ENCODE peak calls at places on chromosomes 5 and 9, in six cellular contexts. One of them, this sample, is unnamed. For H3K4me1, the result is how much of the 10 kb centered on the place peaks cover.

GRCh38 chr9:93600504-93600903 is 24.1 kb downstream of the PHF2 start:
- DNase-seq in mucosa of descending colon: peak
- DNase-seq in CD8-positive, alpha-beta memory T cell: no peak
- DNase-seq in HAP-1: no peak
- DNase-seq in A549: no peak
- DNase-seq in naive thymus-derived CD4-positive, alpha-beta T cell: peak
- DNase-seq in this sample: peak

GRCh38 chr9:19404278-19405075 is 4.3 kb upstream of the ACER2 start:
- DNase-seq in mucosa of descending colon: no peak
- DNase-seq in CD8-positive, alpha-beta memory T cell: no peak
- DNase-seq in HAP-1: no peak
- DNase-seq in A549: no peak
- DNase-seq in naive thymus-derived CD4-positive, alpha-beta T cell: no peak
- DNase-seq in this sample: no peak

GRCh38 chr9:126932871-126933321 is 18.3 kb downstream of the RALGPS1 start:
- DNase-seq in mucosa of descending colon: no peak
- DNase-seq in CD8-positive, alpha-beta memory T cell: no peak
- DNase-seq in HAP-1: no peak
- DNase-seq in A549: no peak
- DNase-seq in naive thymus-derived CD4-positive, alpha-beta T cell: no peak
- DNase-seq in this sample: no peak

GRCh38 chr5:54671111-54671531 is 153.6 kb downstream of the SNX18 start:
- DNase-seq in mucosa of descending colon: no peak
- DNase-seq in CD8-positive, alpha-beta memory T cell: no peak
- DNase-seq in HAP-1: no peak
- DNase-seq in A549: no peak
- DNase-seq in naive thymus-derived CD4-positive, alpha-beta T cell: no peak
- DNase-seq in this sample: no peak

GRCh38 chr9:73565833-73566465 is 414.3 kb downstream of the ANXA1 start:
- DNase-seq in mucosa of descending colon: no peak
- DNase-seq in CD8-positive, alpha-beta memory T cell: no peak
- DNase-seq in HAP-1: no peak
- DNase-seq in A549: peak
- DNase-seq in naive thymus-derived CD4-positive, alpha-beta T cell: no peak
- DNase-seq in this sample: no peak

GRCh38 chr9:122383992-122384461 is 13.2 kb downstream of the PTGS1 start:
- DNase-seq in mucosa of descending colon: no peak
- DNase-seq in CD8-positive, alpha-beta memory T cell: no peak
- DNase-seq in HAP-1: no peak
- DNase-seq in A549: peak
- DNase-seq in naive thymus-derived CD4-positive, alpha-beta T cell: no peak
- DNase-seq in this sample: no peak

GRCh38 chr5:132385321-132386105 is 16.0 kb downstream of the SLC22A5 start:
- DNase-seq in mucosa of descending colon: peak
- DNase-seq in CD8-positive, alpha-beta memory T cell: peak
- DNase-seq in HAP-1: peak
- DNase-seq in A549: peak
- DNase-seq in naive thymus-derived CD4-positive, alpha-beta T cell: peak
- DNase-seq in this sample: peak

GRCh38 chr5:9034671-9035070 is 511.2 kb downstream of the SEMA5A start:
- DNase-seq in mucosa of descending colon: no peak
- DNase-seq in CD8-positive, alpha-beta memory T cell: no peak
- DNase-seq in HAP-1: no peak
- DNase-seq in A549: no peak
- DNase-seq in naive thymus-derived CD4-positive, alpha-beta T cell: no peak
- DNase-seq in this sample: no peak

GRCh38 chr9:108784998-108785397 is 70.8 kb downstream of the ACTL7B start:
- DNase-seq in mucosa of descending colon: no peak
- DNase-seq in CD8-positive, alpha-beta memory T cell: no peak
- DNase-seq in HAP-1: no peak
- DNase-seq in A549: no peak
- DNase-seq in naive thymus-derived CD4-positive, alpha-beta T cell: no peak
- DNase-seq in this sample: no peak

GRCh38 chr5:84249918-84250635 is 134.6 kb downstream of the EDIL3 start:
- DNase-seq in mucosa of descending colon: no peak
- DNase-seq in CD8-positive, alpha-beta memory T cell: no peak
- DNase-seq in HAP-1: no peak
- DNase-seq in A549: peak
- DNase-seq in naive thymus-derived CD4-positive, alpha-beta T cell: no peak
- DNase-seq in this sample: no peak

GRCh38 chr5:52863715-52864114 is 76.0 kb downstream of the ITGA1 start:
- DNase-seq in mucosa of descending colon: no peak
- DNase-seq in CD8-positive, alpha-beta memory T cell: no peak
- DNase-seq in HAP-1: no peak
- DNase-seq in A549: no peak
- DNase-seq in naive thymus-derived CD4-positive, alpha-beta T cell: no peak
- DNase-seq in this sample: no peak

GRCh38 chr9:6739218-6739617 is 18.6 kb upstream of the KDM4C start:
- DNase-seq in mucosa of descending colon: no peak
- DNase-seq in CD8-positive, alpha-beta memory T cell: no peak
- DNase-seq in HAP-1: no peak
- DNase-seq in A549: peak
- DNase-seq in naive thymus-derived CD4-positive, alpha-beta T cell: no peak
- DNase-seq in this sample: no peak

GRCh38 chr9:93234600-93234999 is 50.7 kb downstream of the WNK2 start:
- DNase-seq in mucosa of descending colon: peak
- DNase-seq in CD8-positive, alpha-beta memory T cell: no peak
- DNase-seq in HAP-1: no peak
- DNase-seq in A549: no peak
- DNase-seq in naive thymus-derived CD4-positive, alpha-beta T cell: no peak
- DNase-seq in this sample: no peak

GRCh38 chr5:116738270-116738947 is 163.8 kb upstream of the SEMA6A start:
- DNase-seq in mucosa of descending colon: no peak
- DNase-seq in CD8-positive, alpha-beta memory T cell: no peak
- DNase-seq in HAP-1: no peak
- DNase-seq in A549: no peak
- DNase-seq in naive thymus-derived CD4-positive, alpha-beta T cell: no peak
- DNase-seq in this sample: no peak

GRCh38 chr9:37262410-37262809 is 142.0 kb downstream of the ZCCHC7 start:
- DNase-seq in mucosa of descending colon: no peak
- DNase-seq in CD8-positive, alpha-beta memory T cell: no peak
- DNase-seq in HAP-1: peak
- DNase-seq in A549: peak
- DNase-seq in naive thymus-derived CD4-positive, alpha-beta T cell: peak
- DNase-seq in this sample: no peak

DNA sequence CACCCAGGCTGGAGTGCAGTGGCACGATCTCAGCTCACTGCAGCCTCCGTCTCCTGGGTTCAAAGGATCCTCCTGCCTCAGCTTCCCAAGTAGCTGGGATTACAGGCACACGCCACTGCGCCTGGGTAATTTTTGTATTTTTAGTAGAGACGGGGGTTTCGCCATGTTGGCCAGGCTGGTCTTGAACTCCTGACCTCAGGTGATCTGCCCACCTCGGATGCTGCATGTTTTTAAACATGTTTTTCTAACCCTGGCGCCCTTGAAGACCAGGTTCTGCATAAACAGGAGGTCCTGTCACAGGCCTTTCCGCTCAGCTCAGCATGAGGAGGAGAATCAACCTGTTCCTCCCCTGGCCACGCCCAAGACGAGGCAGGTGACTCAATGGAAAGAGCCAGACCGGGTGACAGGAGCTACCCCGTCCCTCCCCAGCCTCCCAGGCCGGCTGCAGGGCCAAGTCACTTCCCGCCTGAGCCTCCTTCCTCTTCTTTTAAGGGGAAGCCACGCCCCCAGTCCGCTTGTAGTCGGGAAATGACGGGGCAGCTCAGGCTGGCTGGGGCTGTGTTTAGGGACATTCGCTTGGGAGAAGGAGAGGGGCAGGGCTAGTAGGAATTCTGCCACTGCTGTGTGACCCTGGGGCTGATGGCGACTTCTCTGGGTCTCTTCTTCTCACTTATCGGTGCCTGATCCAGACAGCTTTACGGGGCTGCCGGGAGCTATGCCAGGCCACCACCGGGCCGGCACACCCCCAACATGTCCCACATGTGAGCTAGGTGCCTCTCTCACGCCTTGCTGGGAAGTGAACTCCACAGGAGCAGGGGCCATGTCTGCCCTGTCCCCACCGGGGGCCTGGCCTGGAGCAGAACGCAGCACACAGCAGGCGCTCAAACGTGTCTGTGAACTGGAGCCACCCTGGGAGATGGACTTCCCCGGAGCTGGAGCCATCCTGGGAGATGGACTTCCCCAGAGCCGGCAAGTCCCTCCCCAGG is 6.1 kb downstream of the NOTCH1 start:
- DNase-seq in mucosa of descending colon: peak
- DNase-seq in CD8-positive, alpha-beta memory T cell: peak
- DNase-seq in HAP-1: peak
- DNase-seq in A549: no peak
- DNase-seq in naive thymus-derived CD4-positive, alpha-beta T cell: peak
- DNase-seq in this sample: peak
- H3K4me1 ChIP-seq in mucosa of descending colon: half or more
- H3K4me1 ChIP-seq in CD8-positive, alpha-beta memory T cell: half or more
- H3K4me1 ChIP-seq in HAP-1: under half
- H3K4me1 ChIP-seq in A549: under half
- H3K4me1 ChIP-seq in naive thymus-derived CD4-positive, alpha-beta T cell: half or more
- H3K4me1 ChIP-seq in this sample: half or more

GRCh38 chr9:131260751-131261452 is 15.4 kb downstream of the FAM78A start:
- DNase-seq in mucosa of descending colon: peak
- DNase-seq in CD8-positive, alpha-beta memory T cell: no peak
- DNase-seq in HAP-1: no peak
- DNase-seq in A549: no peak
- DNase-seq in naive thymus-derived CD4-positive, alpha-beta T cell: no peak
- DNase-seq in this sample: peak
- H3K4me1 ChIP-seq in mucosa of descending colon: under half
- H3K4me1 ChIP-seq in CD8-positive, alpha-beta memory T cell: half or more
- H3K4me1 ChIP-seq in HAP-1: under half
- H3K4me1 ChIP-seq in A549: under half
- H3K4me1 ChIP-seq in naive thymus-derived CD4-positive, alpha-beta T cell: half or more
- H3K4me1 ChIP-seq in this sample: half or more

GRCh38 chr5:143318270-143318669 is 85.2 kb downstream of the NR3C1 start:
- DNase-seq in mucosa of descending colon: no peak
- DNase-seq in CD8-positive, alpha-beta memory T cell: no peak
- DNase-seq in HAP-1: no peak
- DNase-seq in A549: no peak
- DNase-seq in naive thymus-derived CD4-positive, alpha-beta T cell: no peak
- DNase-seq in this sample: no peak
- H3K4me1 ChIP-seq in mucosa of descending colon: under half
- H3K4me1 ChIP-seq in CD8-positive, alpha-beta memory T cell: under half
- H3K4me1 ChIP-seq in HAP-1: under half
- H3K4me1 ChIP-seq in A549: half or more
- H3K4me1 ChIP-seq in naive thymus-derived CD4-positive, alpha-beta T cell: under half
- H3K4me1 ChIP-seq in this sample: under half

GRCh38 chr5:1035421-1036405 is 27.1 kb downstream of the NKD2 start:
- DNase-seq in mucosa of descending colon: no peak
- DNase-seq in CD8-positive, alpha-beta memory T cell: no peak
- DNase-seq in HAP-1: no peak
- DNase-seq in A549: no peak
- DNase-seq in naive thymus-derived CD4-positive, alpha-beta T cell: no peak
- DNase-seq in this sample: no peak

GRCh38 chr5:1037671-1038416 is 29.2 kb downstream of the NKD2 start:
- DNase-seq in mucosa of descending colon: no peak
- DNase-seq in CD8-positive, alpha-beta memory T cell: no peak
- DNase-seq in HAP-1: no peak
- DNase-seq in A549: no peak
- DNase-seq in naive thymus-derived CD4-positive, alpha-beta T cell: no peak
- DNase-seq in this sample: no peak

GRCh38 chr5:1038417-1039209 is 30.0 kb downstream of the NKD2 start:
- DNase-seq in mucosa of descending colon: no peak
- DNase-seq in CD8-positive, alpha-beta memory T cell: no peak
- DNase-seq in HAP-1: no peak
- DNase-seq in A549: no peak
- DNase-seq in naive thymus-derived CD4-positive, alpha-beta T cell: no peak
- DNase-seq in this sample: no peak

GRCh38 chr5:1036504-1037122 is 28.0 kb downstream of the NKD2 start:
- DNase-seq in mucosa of descending colon: no peak
- DNase-seq in CD8-positive, alpha-beta memory T cell: no peak
- DNase-seq in HAP-1: no peak
- DNase-seq in A549: no peak
- DNase-seq in naive thymus-derived CD4-positive, alpha-beta T cell: no peak
- DNase-seq in this sample: no peak

DNA sequence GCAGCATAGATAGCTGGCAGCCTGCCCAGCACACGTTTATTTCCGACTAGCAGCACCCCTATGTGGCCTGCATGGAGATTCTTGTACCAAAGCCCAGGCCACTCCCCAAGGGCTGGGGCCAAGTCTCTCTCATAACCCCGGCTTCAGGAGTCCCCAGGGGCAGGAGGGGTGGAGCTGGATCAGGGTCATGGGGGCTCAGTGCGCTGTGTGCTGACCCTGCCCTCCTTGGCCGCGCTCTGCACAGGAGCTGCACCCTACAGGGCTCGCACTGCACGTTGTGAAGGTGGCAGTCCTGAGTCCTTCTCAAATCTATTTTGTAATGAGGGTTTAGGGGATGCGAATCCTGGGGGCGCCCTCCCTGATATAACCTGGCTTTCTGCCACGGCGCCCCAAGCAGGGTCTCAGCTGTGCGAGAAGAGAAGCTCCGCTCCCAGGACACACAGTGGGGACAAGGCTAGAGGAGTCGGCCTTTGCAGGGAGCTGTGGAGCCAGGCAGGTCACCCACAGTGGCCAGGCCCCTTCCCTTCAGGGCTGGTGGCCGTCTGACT is 28.6 kb downstream of the NKD2 start:
- DNase-seq in mucosa of descending colon: no peak
- DNase-seq in CD8-positive, alpha-beta memory T cell: no peak
- DNase-seq in HAP-1: no peak
- DNase-seq in A549: no peak
- DNase-seq in naive thymus-derived CD4-positive, alpha-beta T cell: no peak
- DNase-seq in this sample: no peak
- H3K4me1 ChIP-seq in mucosa of descending colon: under half
- H3K4me1 ChIP-seq in CD8-positive, alpha-beta memory T cell: under half
- H3K4me1 ChIP-seq in HAP-1: under half
- H3K4me1 ChIP-seq in A549: under half
- H3K4me1 ChIP-seq in naive thymus-derived CD4-positive, alpha-beta T cell: under half
- H3K4me1 ChIP-seq in this sample: under half

This sample was measured in CD8-positive, alpha-beta T cell.